ENCODE peak calls at places on chromosome 9, in six cellular contexts. F is transverse colon, M is breast epithelium, N is A549, W is spleen, L is NB4. R is an unnamed sample.

GRCh38 chr9:6667633-6668280 is 22.2 kb upstream of the GLDC start:
- DNase-seq in F (no peak), L (peak; percentile 70), W (no peak), N (peak; percentile 73), M (no peak), R (no peak)

GRCh38 chr9:10479172-10479571 is 133.6 kb downstream of the PTPRD start:
- DNase-seq in N (no peak), L (peak; percentile 32), W (no peak), M (no peak), F (no peak), R (no peak)

GRCh38 chr9:26669641-26670040 is 223.0 kb downstream of the CAAP1 start:
- DNase-seq in W (no peak), N (no peak), M (no peak), F (no peak), L (no peak), R (no peak)

GRCh38 chr9:112091805-112092204 is 83.3 kb downstream of the SUSD1 start:
- DNase-seq in W (no peak), N (no peak), M (no peak), L (peak; percentile 40), F (no peak), R (no peak)

GRCh38 chr9:124685217-124685616 is 85.9 kb downstream of the NR6A1 start:
- DNase-seq in W (no peak), M (no peak), L (no peak), F (no peak), N (no peak), R (no peak)

GRCh38 chr9:98097836-98098235 is 21.2 kb downstream of the TRIM14 start:
- DNase-seq in L (no peak), N (no peak), M (peak; percentile 67), W (no peak), F (peak; percentile 6), R (no peak)

GRCh38 chr9:81529556-81530193 is 159.7 kb downstream of the TLE1 start:
- DNase-seq in N (peak; percentile 47), W (no peak), F (no peak), L (no peak), M (no peak), R (no peak)

GRCh38 chr9:37972346-37972745 is 68.4 kb upstream of the SLC25A51 start:
- DNase-seq in F (no peak), M (no peak), L (no peak), N (no peak), W (peak; percentile 31), R (no peak)

GRCh38 chr9:110049699-110050450 is 158.1 kb downstream of the C9orf152 start:
- DNase-seq in N (no peak), W (peak; percentile 87), M (no peak), L (peak; percentile 58), F (peak; percentile 40), R (no peak)

GRCh38 chr9:21677834-21678233 is 124.6 kb upstream of the MTAP start:
- DNase-seq in M (no peak), N (peak; percentile 43), W (no peak), F (no peak), L (no peak), R (no peak)

GRCh38 chr9:134493471-134494272 is 147.9 kb upstream of the COL5A1 start:
- DNase-seq in N (no peak), W (peak; percentile 48), L (no peak), F (peak; percentile 3), M (no peak), R (no peak)

GRCh38 chr9:83299556-83299955 is 236.6 kb upstream of the RASEF start:
- DNase-seq in F (no peak), W (no peak), N (peak; percentile 37), L (no peak), M (no peak), R (no peak)

GRCh38 chr9:94867842-94868312 is 141.4 kb downstream of the AOPEP start:
- DNase-seq in W (no peak), M (no peak), F (no peak), L (peak; percentile 8), N (peak; percentile 51), R (no peak)

GRCh38 chr9:127776195-127776918 is 2.1 kb downstream of the SH2D3C start:
- DNase-seq in M (no peak), F (peak; percentile 78), W (peak; percentile 93), N (no peak), L (peak; percentile 92), R (no peak)

GRCh38 chr9:83959061-83959460 is 21.0 kb downstream of the HNRNPK start:
- DNase-seq in M (no peak), L (no peak), N (no peak), W (no peak), F (no peak), R (no peak)

GRCh38 chr9:34507556-34507955 is 15.2 kb downstream of the ENHO start:
- DNase-seq in L (no peak), W (no peak), N (no peak), F (no peak), M (no peak), R (peak; percentile 77)

GRCh38 chr9:99365233-99365980 is 143.3 kb downstream of the SEC61B start:
- DNase-seq in L (no peak), W (no peak), N (no peak), M (no peak), F (no peak), R (no peak)

GRCh38 chr9:21848615-21849014 is 46.2 kb downstream of the MTAP start:
- DNase-seq in N (no peak), W (no peak), F (no peak), L (no peak), M (no peak), R (no peak)

GRCh38 chr9:37618817-37619216 is 26.4 kb upstream of the TOMM5 start:
- DNase-seq in N (no peak), F (no peak), L (no peak), W (no peak), M (no peak), R (no peak)

DNA sequence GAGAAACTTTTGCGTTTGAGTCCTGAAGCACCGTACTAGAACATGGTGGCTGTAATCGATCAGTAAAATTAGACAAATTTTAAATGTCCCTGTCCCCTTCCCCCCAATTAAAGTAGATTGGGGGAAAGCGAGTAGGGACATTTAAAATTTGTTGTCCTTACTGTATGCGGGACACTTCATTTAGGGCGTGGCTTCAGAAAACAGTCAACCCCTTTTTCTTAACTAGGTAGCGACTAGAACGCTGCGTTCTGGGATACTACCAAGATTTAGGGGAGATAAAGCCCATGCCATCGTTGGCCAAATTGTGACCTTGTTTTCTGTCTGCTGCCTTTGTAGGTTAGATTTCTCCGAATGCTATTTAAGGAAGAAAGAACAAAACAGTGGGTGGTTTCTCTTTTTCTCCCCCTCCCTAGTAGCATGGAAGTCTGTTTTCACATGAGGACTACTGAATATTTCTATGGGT is 1.2 kb downstream of the CKS2 start:
- DNase-seq in M (no peak), L (peak; percentile 57), N (no peak), W (no peak), F (no peak), R (no peak)
- TF ChIP-seq POLR2A in M (no peak), L (no peak), N (no peak), W (no peak), F (no peak), R (no peak)

GRCh38 chr9:132015866-132016265 is 63.8 kb downstream of the MED27 start:
- DNase-seq in L (no peak), F (no peak), N (no peak), W (no peak), M (no peak), R (no peak)

GRCh38 chr9:132020845-132021510 is 58.7 kb downstream of the MED27 start:
- DNase-seq in M (no peak), L (no peak), N (no peak), F (no peak), W (no peak), R (no peak)

GRCh38 chr9:132020272-132020671 is 59.4 kb downstream of the MED27 start:
- DNase-seq in F (no peak), N (no peak), L (no peak), M (no peak), W (no peak), R (no peak)

GRCh38 chr9:132019702-132020101 is 60.0 kb downstream of the MED27 start:
- DNase-seq in W (no peak), N (no peak), F (no peak), L (no peak), M (no peak), R (no peak)

GRCh38 chr9:132018957-132019405 is 60.7 kb downstream of the MED27 start:
- DNase-seq in N (no peak), M (no peak), F (no peak), L (no peak), W (no peak), R (no peak)
- TF ChIP-seq CTCF in N (no peak), M (no peak), F (no peak), L (no peak), W (no peak), R (no peak)

DNA sequence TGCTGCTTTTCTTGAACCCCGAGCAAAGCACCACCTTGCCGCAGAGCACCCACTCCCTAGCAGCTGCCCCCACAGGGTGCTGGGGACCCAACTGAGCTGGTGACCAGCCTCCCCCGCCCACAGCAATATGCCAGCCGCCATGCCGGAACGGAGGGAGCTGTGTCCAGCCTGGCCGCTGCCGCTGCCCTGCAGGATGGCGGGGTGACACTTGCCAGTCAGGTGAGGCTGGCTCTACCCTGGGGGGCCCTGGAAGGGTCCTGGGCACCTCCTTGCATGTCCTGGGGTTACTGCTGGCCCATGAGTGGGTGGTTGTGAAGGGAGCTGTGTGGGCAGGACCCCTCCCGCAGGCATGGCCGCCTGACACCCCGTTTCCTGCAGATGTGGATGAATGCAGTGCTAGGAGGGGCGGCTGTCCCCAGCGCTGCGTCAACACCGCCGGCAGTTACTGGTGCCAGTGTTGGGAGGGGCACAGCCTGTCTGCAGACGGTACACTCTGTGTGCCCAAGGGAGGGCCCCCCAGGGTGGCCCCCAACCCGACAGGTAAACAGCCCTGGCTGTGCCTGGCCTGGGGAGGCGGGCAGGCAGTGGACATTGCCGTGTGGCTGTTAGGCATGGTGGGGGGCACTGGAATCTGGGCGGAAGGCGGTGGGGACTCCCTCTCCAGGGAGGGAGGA is 7.2 kb downstream of the EGFL7 start:
- DNase-seq in N (no peak), L (no peak), F (no peak), M (no peak), W (no peak), R (no peak)
- TF ChIP-seq POLR2A in N (no peak), L (no peak), F (no peak), M (no peak), W (no peak), R (no peak)

DNA sequence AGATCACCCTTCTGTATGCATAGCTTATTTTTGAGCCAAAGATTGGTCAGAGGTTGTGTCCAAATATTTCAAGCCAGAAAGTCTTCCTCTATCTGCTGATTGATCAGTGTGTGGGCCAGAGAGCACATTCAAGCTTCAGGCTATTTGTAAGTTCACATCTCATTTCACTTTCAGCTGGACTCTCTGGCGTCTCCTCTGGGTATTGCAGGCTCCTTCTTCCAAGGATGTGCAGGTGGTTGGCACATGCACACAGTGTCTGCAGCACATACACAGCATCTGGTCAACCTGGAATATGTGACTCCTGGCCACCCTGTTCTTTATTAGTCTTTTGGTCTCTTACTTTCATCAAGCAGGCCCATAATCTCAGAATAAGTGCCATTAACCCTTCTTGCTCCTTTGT is 516.1 kb downstream of the ANXA1 start:
- DNase-seq in N (peak; percentile 8), L (peak; percentile 1), M (no peak), W (no peak), F (no peak), R (no peak)
- TF ChIP-seq CTCF in N (no peak), L (no peak), M (no peak), W (no peak), F (no peak), R (no peak)

R was measured in lower leg skin.